ENCODE peak calls at places on chromosomes 5 and 9, in four cellular contexts. B is spleen, X is fibroblast of villous mesenchyme, R is fibroblast of lung. E is an unnamed sample.

GRCh38 chr5:163565931-163566608 is 60.7 kb downstream of the MAT2B start:
- DNase-seq in R (peak; percentile 43), B (peak; percentile 79), X (no peak), E (peak; percentile 42)

GRCh38 chr5:111748304-111748763 is 8.7 kb downstream of the NREP start:
- DNase-seq in R (peak; percentile 72), X (peak; percentile 57), B (no peak), E (peak; percentile 92)

GRCh38 chr5:113678924-113679575 is 165.6 kb downstream of the YTHDC2 start:
- DNase-seq in B (no peak), R (peak; percentile 58), X (peak; percentile 56), E (peak; percentile 62)

GRCh38 chr5:76479973-76480667 is 77.0 kb downstream of the IQGAP2 start:
- DNase-seq in X (no peak), B (no peak), R (no peak), E (no peak)

GRCh38 chr9:80968611-80969010 is 720.7 kb downstream of the TLE1 start:
- DNase-seq in B (no peak), R (peak; percentile 65), X (peak; percentile 52), E (peak; percentile 87)

GRCh38 chr9:133333566-133333965 is 2.4 kb downstream of the SURF6 start:
- DNase-seq in R (no peak), X (no peak), B (peak; percentile 66), E (no peak)

GRCh38 chr5:56148453-56148971 is 84.6 kb downstream of the ANKRD55 start:
- DNase-seq in R (no peak), B (no peak), X (no peak), E (no peak)

GRCh38 chr9:33446507-33447403 is 638 bp downstream of the AQP3 start:
- DNase-seq in B (no peak), X (peak; percentile 34), R (peak; percentile 52), E (peak; percentile 51)

GRCh38 chr9:128587453-128587852 is 35.1 kb downstream of the SPTAN1 start:
- DNase-seq in X (no peak), B (no peak), R (no peak), E (no peak)

GRCh38 chr9:27548055-27548741 is 18.6 kb upstream of the MOB3B start:
- DNase-seq in X (peak; percentile 63), R (peak; percentile 74), B (no peak), E (peak; percentile 65)

GRCh38 chr9:70634696-70635095 is 220.2 kb upstream of the KLF9 start:
- DNase-seq in X (no peak), R (no peak), B (no peak), E (no peak)

GRCh38 chr9:124062172-124062571 is 50.6 kb downstream of the LHX2 start:
- DNase-seq in R (no peak), B (no peak), X (no peak), E (no peak)

GRCh38 chr9:91146391-91147019 is 215.2 kb downstream of the AUH start:
- DNase-seq in X (no peak), B (no peak), R (no peak), E (no peak)

GRCh38 chr5:81315336-81315735 is 13.9 kb downstream of the ZCCHC9 start:
- DNase-seq in X (peak; percentile 13), R (peak; percentile 42), B (no peak), E (peak; percentile 30)

GRCh38 chr5:146662229-146662628 is 146.2 kb upstream of the GPR151 start:
- DNase-seq in B (no peak), X (peak; percentile 27), R (peak; percentile 30), E (peak; percentile 52)

GRCh38 chr9:133119461-133120342 is 1.3 kb downstream of the RALGDS start:
- DNase-seq in B (no peak), X (no peak), R (no peak), E (no peak)

GRCh38 chr9:89498845-89499480 is 1.1 kb upstream of the SEMA4D start:
- DNase-seq in R (no peak), X (no peak), B (peak; percentile 86), E (no peak)

GRCh38 chr9:115944166-115944948 is 209.2 kb upstream of the PAPPA start:
- DNase-seq in B (no peak), X (peak; percentile 100), R (peak; percentile 100), E (peak; percentile 100)

GRCh38 chr5:141121563-141121962 is at the start of gene PCDHB4:
- DNase-seq in B (no peak), X (no peak), R (peak; percentile 8), E (no peak)

GRCh38 chr9:132163457-132163875 is 1.6 kb downstream of the NTNG2 start:
- DNase-seq in X (peak; percentile 38), B (peak; percentile 78), R (peak; percentile 30), E (no peak)

GRCh38 chr5:2529371-2530100 is 221.9 kb downstream of the IRX2 start:
- DNase-seq in X (no peak), R (no peak), B (no peak), E (no peak)

GRCh38 chr5:52987711-52988329 is 1.3 kb upstream of the ITGA2 start:
- DNase-seq in X (no peak), B (no peak), R (no peak), E (peak; percentile 71)

GRCh38 chr9:69376651-69377050 is 51.6 kb downstream of the ENTREP1 start:
- DNase-seq in B (no peak), R (peak; percentile 79), X (peak; percentile 81), E (peak; percentile 95)

GRCh38 chr5:142825378-142826089 is 55.4 kb downstream of the ARHGAP26 start:
- DNase-seq in X (no peak), B (no peak), R (no peak), E (no peak)

GRCh38 chr9:2568689-2569088 is 52.9 kb upstream of the VLDLR start:
- DNase-seq in R (no peak), X (no peak), B (no peak), E (no peak)

GRCh38 chr5:96292582-96293247 is 140.3 kb downstream of the PCSK1 start:
- DNase-seq in R (peak; percentile 65), B (no peak), X (peak; percentile 27), E (peak; percentile 82)

GRCh38 chr5:149268928-149269557 is 2.6 kb upstream of the AFAP1L1 start:
- DNase-seq in X (peak; percentile 62), R (peak; percentile 81), B (no peak), E (peak; percentile 79)

GRCh38 chr5:53430618-53431252 is 49.7 kb upstream of the FST start:
- DNase-seq in B (no peak), R (peak; percentile 88), X (peak; percentile 76), E (peak; percentile 83)

GRCh38 chr9:90368241-90368640 is 274.4 kb downstream of the DIRAS2 start:
- DNase-seq in X (no peak), B (no peak), R (no peak), E (no peak)

GRCh38 chr9:17532461-17532860 is 46.4 kb upstream of the SH3GL2 start:
- DNase-seq in B (no peak), R (no peak), X (no peak), E (no peak)
- TF ChIP-seq CTCF in B (no peak), R (no peak), X (no peak), E (no peak)

GRCh38 chr5:169648725-169649124 is 11.7 kb downstream of the DOCK2 start:
- DNase-seq in B (no peak), X (no peak), R (no peak), E (peak; percentile 67)

GRCh38 chr5:169649486-169649885 is 12.4 kb downstream of the DOCK2 start:
- DNase-seq in X (no peak), R (no peak), B (no peak), E (no peak)

GRCh38 chr5:169651526-169651925 is 14.5 kb downstream of the DOCK2 start:
- DNase-seq in B (no peak), R (peak; percentile 12), X (no peak), E (peak; percentile 53)

GRCh38 chr5:169652057-169652456 is 15.0 kb downstream of the DOCK2 start:
- DNase-seq in R (no peak), B (no peak), X (no peak), E (no peak)

DNA sequence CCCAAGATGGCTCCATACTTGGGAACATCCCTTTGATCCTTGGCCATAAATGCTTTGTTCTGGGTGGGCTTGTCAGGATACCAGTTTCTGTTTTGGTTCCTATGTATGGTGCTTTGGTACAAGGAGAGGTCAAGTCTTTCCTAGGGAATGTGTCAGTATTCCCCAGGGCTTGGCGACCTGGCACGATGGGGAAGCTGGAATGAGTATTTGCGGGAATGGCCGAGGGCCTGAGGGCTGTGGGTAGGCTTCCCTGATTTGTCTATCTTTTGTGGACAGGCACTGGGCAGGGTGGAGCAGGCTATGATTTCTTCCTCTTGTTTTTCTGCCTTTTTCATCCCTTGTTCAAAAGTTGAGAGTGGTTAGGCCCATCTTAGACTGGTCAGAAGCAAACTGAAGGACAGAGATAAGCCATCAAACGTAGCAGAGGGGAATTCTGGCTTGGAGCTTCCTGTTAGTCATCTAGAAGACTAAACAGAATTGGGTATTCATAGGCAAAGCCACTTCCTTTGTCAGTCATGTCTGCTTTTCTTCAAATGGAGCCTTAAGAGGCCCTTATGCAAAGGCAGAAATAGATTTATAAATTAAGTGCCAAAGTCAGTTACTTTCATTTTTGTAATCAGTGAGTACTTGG is 13.7 kb downstream of the DOCK2 start:
- DNase-seq in R (peak; percentile 47), B (no peak), X (peak; percentile 80), E (peak; percentile 72)
- H3K4me3 ChIP-seq in R (no peak overlapping the region), B (no peak overlapping the region), X (no peak overlapping the region), E (no peak overlapping the region)

GRCh38 chr9:108197888-108198287 is 657.9 kb downstream of the ACTL7B start:
- DNase-seq in B (no peak), X (no peak), R (no peak), E (no peak)

GRCh38 chr9:108191065-108191464 is 664.7 kb downstream of the ACTL7B start:
- DNase-seq in X (no peak), R (no peak), B (no peak), E (no peak)

GRCh38 chr9:108194154-108194553 is 661.6 kb downstream of the ACTL7B start:
- DNase-seq in B (no peak), R (no peak), X (no peak), E (no peak)

DNA sequence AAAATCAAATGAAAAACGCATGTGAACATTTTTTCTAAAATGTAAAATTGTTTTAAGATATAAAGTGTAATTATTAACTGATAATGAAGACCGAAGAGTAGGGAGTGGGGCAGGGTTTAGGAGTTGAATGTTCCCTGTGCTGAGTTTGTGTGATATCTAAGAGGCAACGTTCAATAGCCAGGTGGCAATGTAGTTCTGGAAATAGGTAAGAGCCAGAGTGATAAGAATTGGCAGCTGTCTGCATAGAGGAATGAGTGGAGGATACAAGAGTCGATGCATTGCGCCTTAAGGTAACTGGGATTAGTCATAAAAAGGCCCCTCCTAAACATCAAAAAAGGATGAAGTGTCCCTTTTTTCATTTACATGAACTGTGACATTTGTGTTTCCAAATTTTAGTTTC is 659.5 kb downstream of the ACTL7B start:
- DNase-seq in B (no peak), X (no peak), R (no peak), E (no peak)
- TF ChIP-seq CTCF in B (no peak), X (no peak), R (no peak), E (no peak)

DNA sequence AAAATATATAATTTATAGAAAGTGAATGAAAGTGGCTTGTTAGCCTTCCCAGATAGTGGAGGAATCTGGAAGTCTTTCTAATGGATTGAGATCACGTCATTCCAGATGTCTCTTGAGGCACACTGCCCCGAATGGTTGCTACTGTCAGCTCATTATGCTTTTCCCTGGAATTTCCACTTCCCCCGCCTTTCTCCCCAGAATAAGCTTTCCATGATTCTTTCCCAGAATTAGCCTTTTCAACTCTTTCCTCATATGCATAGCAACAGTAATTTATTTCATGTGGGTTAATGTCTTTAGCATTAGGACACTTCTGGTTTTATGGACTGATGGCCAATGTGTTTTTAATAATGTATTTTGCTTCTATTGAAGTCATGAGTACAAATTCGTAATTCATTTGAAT is 81.5 kb downstream of the PALM2AKAP2 start:
- DNase-seq in B (no peak), R (peak; percentile 73), X (peak; percentile 47), E (peak; percentile 28)
- H3K4me3 ChIP-seq in B (no peak overlapping the region), R (no peak overlapping the region), X (no peak overlapping the region), E (no peak overlapping the region)

GRCh38 chr9:134637696-134638502 is 3.7 kb upstream of the COL5A1 start:
- DNase-seq in X (no peak), R (no peak), B (no peak), E (peak; percentile 57)
- TF ChIP-seq CTCF in X (no peak), R (no peak), B (no peak), E (no peak)

E was measured in cardiac fibroblast.